ENCODE peak calls at places on chromosomes 12 and 14, in four cellular contexts. R, Y, F and T are unnamed samples.

GRCh38 chr12:126385785-126386184 is 1320.5 kb downstream of the AACS start:
- DNase-seq in R (no peak), Y (no peak), F (no peak), T (no peak)

GRCh38 chr14:75518625-75519024 is 3.6 kb upstream of the BATF start:
- DNase-seq in R (no peak), Y (peak), F (peak), T (no peak)

GRCh38 chr12:132771126-132771838 is 9.7 kb upstream of the ANKLE2 start:
- DNase-seq in R (no peak), Y (no peak), F (no peak), T (no peak)

GRCh38 chr12:10497602-10498001 is 8.1 kb upstream of the EIF2S3B start:
- DNase-seq in R (no peak), Y (no peak), F (no peak), T (no peak)

GRCh38 chr12:126218697-126219096 is 1153.5 kb downstream of the AACS start:
- DNase-seq in R (no peak), Y (no peak), F (no peak), T (no peak)

GRCh38 chr14:21104448-21105060 is 3.7 kb downstream of the TMEM253 start:
- DNase-seq in R (no peak), Y (no peak), F (peak), T (peak)

GRCh38 chr14:77098470-77099353 is 654 bp downstream of the CIPC start:
- DNase-seq in R (no peak), Y (no peak), F (peak), T (no peak)

GRCh38 chr12:25800101-25800500 is 158.4 kb upstream of the RASSF8 start:
- DNase-seq in R (no peak), Y (no peak), F (no peak), T (no peak)

GRCh38 chr12:15172423-15172822 is 48.8 kb downstream of the RERG start:
- DNase-seq in R (no peak), Y (no peak), F (no peak), T (no peak)

GRCh38 chr14:88554458-88555286 is at the start of gene PTPN21:
- DNase-seq in R (no peak), Y (peak), F (peak), T (peak)

GRCh38 chr14:79424462-79424861 is 786.8 kb downstream of the DIO2 start:
- DNase-seq in R (no peak), Y (no peak), F (no peak), T (no peak)

GRCh38 chr14:21209185-21209584 is 53.3 kb upstream of the OR5AU1 start:
- DNase-seq in R (no peak), Y (no peak), F (no peak), T (no peak)

GRCh38 chr12:132118876-132119275 is 25.2 kb downstream of the DDX51 start:
- DNase-seq in R (no peak), Y (no peak), F (no peak), T (no peak)

GRCh38 chr12:104376650-104377506 is 73.3 kb downstream of the EID3 start:
- DNase-seq in R (no peak), Y (no peak), F (no peak), T (peak)

GRCh38 chr12:99528478-99528877 is 119.1 kb upstream of the GARIN6 start:
- DNase-seq in R (no peak), Y (no peak), F (no peak), T (no peak)

GRCh38 chr14:61262082-61262481 is 19.1 kb downstream of the TMEM30B start:
- DNase-seq in R (no peak), Y (no peak), F (no peak), T (no peak)

GRCh38 chr14:61267336-61267735 is 13.8 kb downstream of the TMEM30B start:
- DNase-seq in R (no peak), Y (no peak), F (no peak), T (no peak)

GRCh38 chr14:61266436-61267220 is 14.5 kb downstream of the TMEM30B start:
- DNase-seq in R (no peak), Y (no peak), F (no peak), T (no peak)

GRCh38 chr14:61264022-61264571 is 17.0 kb downstream of the TMEM30B start:
- DNase-seq in R (no peak), Y (no peak), F (no peak), T (no peak)

GRCh38 chr14:61264699-61265098 is 16.4 kb downstream of the TMEM30B start:
- DNase-seq in R (no peak), Y (no peak), F (no peak), T (no peak)
- TF ChIP-seq POLR2AphosphoS2 in R (no peak), Y (no peak), F (no peak), T (no peak)

GRCh38 chr12:118360785-118361404 is 11.8 kb downstream of the TAOK3 start:
- DNase-seq in R (no peak), Y (no peak), F (peak), T (no peak)

GRCh38 chr12:118358607-118359540 is 13.8 kb downstream of the TAOK3 start:
- DNase-seq in R (no peak), Y (no peak), F (no peak), T (no peak)

GRCh38 chr12:118358008-118358359 is 14.7 kb downstream of the TAOK3 start:
- DNase-seq in R (no peak), Y (no peak), F (no peak), T (no peak)

GRCh38 chr12:118359541-118359915 is 13.2 kb downstream of the TAOK3 start:
- DNase-seq in R (no peak), Y (no peak), F (no peak), T (no peak)

GRCh38 chr12:118361889-118362288 is 10.8 kb downstream of the TAOK3 start:
- DNase-seq in R (no peak), Y (no peak), F (no peak), T (no peak)
- TF ChIP-seq POLR2AphosphoS2 in R (no peak), Y (no peak), F (no peak), T (no peak)

GRCh38 chr12:29171421-29172258 is 22.6 kb downstream of the FAR2 start:
- DNase-seq in R (no peak), Y (no peak), F (no peak), T (no peak)

GRCh38 chr12:29176951-29177350 is 27.9 kb downstream of the FAR2 start:
- DNase-seq in R (no peak), Y (no peak), F (no peak), T (no peak)
- TF ChIP-seq POLR2AphosphoS2 in R (no peak), Y (no peak), F (no peak), T (no peak)

DNA sequence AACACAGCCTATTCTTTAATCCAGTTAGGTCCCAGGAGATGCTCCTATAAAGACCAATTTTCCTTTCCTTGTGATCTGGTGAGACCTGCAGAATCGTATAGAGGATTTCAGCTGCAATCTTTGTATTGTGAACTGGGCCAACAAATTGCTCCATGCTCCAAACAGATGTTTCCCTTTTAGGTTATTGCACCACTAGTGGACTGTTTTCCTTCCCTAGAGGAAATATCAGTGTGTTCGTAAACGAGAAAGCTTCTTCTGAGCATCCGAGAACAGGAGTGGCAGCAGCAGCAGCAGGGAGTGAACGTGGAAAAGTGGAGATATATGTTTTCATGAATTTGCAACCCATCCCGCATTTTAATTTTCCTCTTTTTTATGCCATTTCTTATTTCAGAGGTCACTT is 344.1 kb upstream of the PDE3A start:
- DNase-seq in R (no peak), Y (no peak), F (no peak), T (no peak)
- TF ChIP-seq POLR2AphosphoS2 in R (no peak), Y (no peak), F (no peak), T (no peak)

DNA sequence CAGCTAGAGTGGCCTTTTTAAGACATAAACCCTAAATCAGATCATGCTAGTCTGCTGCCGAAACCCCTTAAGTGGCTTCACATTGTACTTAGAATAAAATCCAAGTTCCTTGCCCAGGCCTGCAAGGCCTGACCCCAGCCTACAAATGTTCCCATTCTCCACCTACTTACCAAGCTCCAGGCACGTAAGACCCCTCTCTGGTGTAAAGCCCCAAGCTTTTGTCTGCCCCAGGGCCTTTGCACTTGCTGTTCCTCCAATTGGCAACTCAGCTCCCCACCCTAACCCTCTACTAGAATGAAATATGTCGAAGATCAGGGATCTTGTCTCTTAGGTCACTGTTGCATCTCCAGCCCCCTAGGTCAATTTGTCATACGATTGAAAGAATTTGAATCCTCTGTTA is 27.1 kb upstream of the MED13L start:
- DNase-seq in R (no peak), Y (no peak), F (no peak), T (no peak)
- TF ChIP-seq POLR2AphosphoS2 in R (no peak), Y (no peak), F (no peak), T (no peak)

GRCh38 chr14:51828017-51828797 is 32.2 kb upstream of the GNG2 start:
- DNase-seq in R (peak), Y (no peak), F (no peak), T (peak)
- TF ChIP-seq POLR2AphosphoS2 in R (no peak), Y (no peak), F (no peak), T (no peak)

GRCh38 chr12:121465921-121466799 is 66.2 kb downstream of the RNF34 start:
- DNase-seq in R (no peak), Y (no peak), F (no peak), T (peak)
- TF ChIP-seq POLR2AphosphoS2 in R (no peak), Y (no peak), F (no peak), T (no peak)

GRCh38 chr14:24889843-24890242 is 160.1 kb downstream of the STXBP6 start:
- DNase-seq in R (no peak), Y (no peak), F (no peak), T (no peak)
- TF ChIP-seq POLR2AphosphoS2 in R (no peak), Y (no peak), F (no peak), T (no peak)

GRCh38 chr12:106096376-106096775 is 42.4 kb downstream of the NUAK1 start:
- DNase-seq in R (no peak), Y (no peak), F (no peak), T (no peak)
- TF ChIP-seq POLR2AphosphoS2 in R (no peak), Y (no peak), F (no peak), T (no peak)